ENCODE peak calls at places on chromosomes 6 and 20, in four cellular contexts. B is thoracic aorta, Z is SJSA1, M is dorsolateral prefrontal cortex. T is an unnamed sample.

GRCh38 chr20:61615806-61616205 is 363.7 kb downstream of the CDH4 start:
- DNase-seq in B (no peak), Z (no peak), M (no peak), T (no peak)

GRCh38 chr6:140394141-140394540 is 1019.7 kb upstream of the CITED2 start:
- DNase-seq in B (no peak), Z (no peak), M (no peak), T (no peak)

GRCh38 chr6:154995241-154996162 is at the start of gene TIAM2:
- DNase-seq in B (no peak), Z (peak; percentile 83), M (no peak), T (peak; percentile 63)

GRCh38 chr6:35737413-35738211 is 780 bp downstream of the ARMC12 start:
- DNase-seq in B (no peak), Z (peak; percentile 59), M (no peak), T (peak; percentile 48)

GRCh38 chr6:170165501-170166117 is 125.3 kb downstream of the DLL1 start:
- DNase-seq in B (no peak), Z (no peak), M (peak; percentile 43), T (no peak)

GRCh38 chr20:8200220-8200619 is 68.2 kb downstream of the PLCB1 start:
- DNase-seq in B (no peak), Z (no peak), M (no peak), T (no peak)

GRCh38 chr6:48071833-48072232 is 39.2 kb downstream of the PTCHD4 start:
- DNase-seq in B (no peak), Z (no peak), M (no peak), T (no peak)

GRCh38 chr6:41199427-41200246 is 1.3 kb downstream of the TREML2 start:
- DNase-seq in B (no peak), Z (no peak), M (no peak), T (no peak)

GRCh38 chr6:139926711-139927110 is 552.3 kb upstream of the CITED2 start:
- DNase-seq in B (no peak), Z (no peak), M (no peak), T (no peak)

GRCh38 chr20:38842558-38842981 is 37.1 kb downstream of the PPP1R16B start:
- DNase-seq in B (no peak), Z (no peak), M (no peak), T (no peak)

GRCh38 chr20:23023621-23024187 is 11.4 kb upstream of the SSTR4 start:
- DNase-seq in B (no peak), Z (no peak), M (no peak), T (no peak)

GRCh38 chr6:158835616-158836221 is 16.6 kb upstream of the EZR start:
- DNase-seq in B (no peak), Z (no peak), M (no peak), T (peak; percentile 70)
- H3K27ac ChIP-seq in B (no peak overlapping the region), Z (no peak overlapping the region), M (no peak overlapping the region), T (peak overlapping the region; percentile 29)

GRCh38 chr6:74731204-74731603 is 474.6 kb downstream of the COL12A1 start:
- DNase-seq in B (no peak), Z (peak; percentile 23), M (no peak), T (no peak)
- H3K27ac ChIP-seq in B (no peak overlapping the region), Z (peak overlapping the region; percentile 35), M (no peak overlapping the region), T (no peak overlapping the region)

GRCh38 chr20:50039706-50040431 is 57.1 kb downstream of the SNAI1 start:
- DNase-seq in B (no peak), Z (no peak), M (no peak), T (no peak)
- H3K27ac ChIP-seq in B (no peak overlapping the region), Z (no peak overlapping the region), M (no peak overlapping the region), T (peak overlapping the region; percentile 49)

DNA sequence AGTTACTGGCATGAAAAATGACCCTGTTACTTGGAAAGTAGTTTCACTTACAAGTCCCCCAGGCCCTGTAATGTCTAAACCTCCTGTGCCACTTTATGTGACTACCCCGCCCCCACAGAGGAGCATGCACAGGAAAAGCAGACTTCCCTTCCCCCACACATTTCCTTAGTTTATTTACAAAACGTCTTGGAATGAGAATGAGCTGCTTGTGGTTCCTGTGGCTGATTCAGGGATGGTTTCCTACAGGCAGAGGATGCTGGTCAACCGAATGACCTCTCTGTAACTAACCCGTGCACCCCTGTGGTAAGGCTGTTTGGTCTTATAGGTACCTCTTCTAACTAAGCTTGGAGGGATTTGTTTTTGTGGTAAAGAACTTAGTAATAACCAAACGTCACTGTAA is 28.5 kb downstream of the RSPO3 start:
- DNase-seq in B (no peak), Z (peak; percentile 82), M (no peak), T (no peak)
- H3K27ac ChIP-seq in B (no peak overlapping the region), Z (no peak overlapping the region), M (no peak overlapping the region), T (no peak overlapping the region)

GRCh38 chr6:142843344-142843743 is 101.6 kb downstream of the HIVEP2 start:
- DNase-seq in B (no peak), Z (no peak), M (no peak), T (no peak)
- H3K27ac ChIP-seq in B (peak overlapping the region; percentile 44), Z (no peak overlapping the region), M (no peak overlapping the region), T (no peak overlapping the region)